ENCODE peak calls at places on chromosomes 3 and 15, in seven cellular contexts. D is Peyer's patch, E is colonic mucosa, R is upper lobe of right lung, M is ovary, O is left ventricle myocardium inferior, J is stomach. U is an unnamed sample.

GRCh38 chr3:138724433-138724832 is 110.3 kb downstream of the PIK3CB start:
- DNase-seq in E (no peak), O (no peak), M (no peak), J (no peak), R (no peak), D (no peak), U (no peak)

GRCh38 chr3:41182504-41183059 is 16.7 kb upstream of the CTNNB1 start:
- DNase-seq in R (no peak), E (no peak), D (no peak), J (no peak), O (no peak), M (no peak), U (no peak)

GRCh38 chr3:139537325-139537724 is 2.2 kb downstream of the RBP1 start:
- DNase-seq in J (no peak), D (no peak), E (no peak), R (no peak), M (no peak), O (no peak), U (no peak)

GRCh38 chr3:71442648-71443047 is 140.9 kb downstream of the FOXP1 start:
- DNase-seq in D (peak), M (no peak), E (no peak), R (no peak), J (no peak), O (no peak), U (no peak)

GRCh38 chr3:110027446-110027845 is 690.1 kb upstream of the DPPA4 start:
- DNase-seq in J (no peak), O (no peak), E (no peak), M (no peak), R (no peak), D (no peak), U (no peak)

GRCh38 chr15:42137461-42138261 is 18.8 kb downstream of the PLA2G4F start:
- DNase-seq in E (peak), D (peak), O (no peak), J (peak), M (no peak), R (peak), U (peak)

GRCh38 chr3:66797916-66798560 is 200.1 kb upstream of the KBTBD8 start:
- DNase-seq in O (peak), M (no peak), D (peak), R (peak), E (peak), J (peak), U (no peak)

GRCh38 chr15:53305101-53305500 is 454.4 kb downstream of the WDR72 start:
- DNase-seq in D (no peak), J (no peak), R (no peak), M (no peak), E (no peak), O (no peak), U (no peak)

GRCh38 chr15:100082761-100083402 is 258.9 kb downstream of the ADAMTS17 start:
- DNase-seq in R (no peak), M (no peak), O (no peak), J (no peak), D (no peak), E (no peak), U (peak)

GRCh38 chr3:83230841-83231240 is 1469.4 kb upstream of the GBE1 start:
- DNase-seq in J (no peak), O (no peak), M (no peak), R (no peak), E (no peak), D (no peak), U (no peak)

GRCh38 chr3:51994530-51994929 is 1.2 kb downstream of the RPL29 start:
- DNase-seq in J (no peak), O (no peak), M (no peak), E (no peak), D (no peak), R (no peak), U (no peak)

GRCh38 chr15:77057072-77057471 is 13.8 kb downstream of the TSPAN3 start:
- DNase-seq in O (no peak), J (no peak), D (no peak), R (no peak), M (no peak), E (no peak), U (no peak)

GRCh38 chr3:58356054-58356453 is 23.4 kb downstream of the PXK start:
- DNase-seq in R (no peak), O (no peak), E (no peak), D (peak), J (no peak), M (no peak), U (no peak)

GRCh38 chr3:150077107-150077506 is 106.4 kb upstream of the PFN2 start:
- DNase-seq in M (no peak), O (no peak), R (no peak), E (no peak), J (no peak), D (no peak), U (no peak)

GRCh38 chr3:46935989-46936620 is 40.4 kb downstream of the CCDC12 start:
- DNase-seq in O (no peak), E (no peak), M (no peak), R (no peak), J (no peak), D (no peak), U (peak)

GRCh38 chr3:128080323-128080898 is 28.2 kb downstream of the SEC61A1 start:
- DNase-seq in R (no peak), O (no peak), J (no peak), M (no peak), D (no peak), E (no peak), U (no peak)

GRCh38 chr15:72865486-72865885 is 81.9 kb upstream of the ADPGK start:
- DNase-seq in M (no peak), E (no peak), O (no peak), R (no peak), J (no peak), D (peak), U (no peak)

GRCh38 chr3:139677341-139678155 is at the start of gene NMNAT3:
- DNase-seq in O (peak), M (peak), E (peak), R (peak), J (peak), D (peak), U (peak)

GRCh38 chr3:14524920-14525660 is 15.1 kb downstream of the GRIP2 start:
- DNase-seq in E (no peak), D (no peak), R (peak), J (no peak), O (no peak), M (peak), U (no peak)

GRCh38 chr15:44207643-44208042 is 12.6 kb upstream of the FRMD5 start:
- DNase-seq in D (no peak), R (no peak), J (no peak), O (no peak), E (no peak), M (no peak), U (no peak)

GRCh38 chr3:167814441-167814951 is 79.0 kb downstream of the SERPINI1 start:
- DNase-seq in D (no peak), M (no peak), E (no peak), R (no peak), O (no peak), J (peak), U (peak)

GRCh38 chr15:68802373-68802772 is 18.3 kb downstream of the ANP32A start:
- DNase-seq in D (no peak), E (no peak), M (no peak), O (no peak), R (no peak), J (no peak), U (no peak)

GRCh38 chr15:53808058-53808703 is 48.7 kb upstream of the WDR72 start:
- DNase-seq in J (no peak), D (no peak), O (no peak), E (no peak), M (no peak), R (no peak), U (no peak)

GRCh38 chr15:100226107-100226506 is 115.7 kb downstream of the ADAMTS17 start:
- DNase-seq in M (no peak), R (no peak), J (no peak), D (no peak), E (no peak), O (no peak), U (no peak)

GRCh38 chr3:105523496-105523895 is 156.8 kb downstream of the ALCAM start:
- DNase-seq in D (no peak), J (no peak), E (no peak), R (no peak), M (no peak), O (no peak), U (no peak)

GRCh38 chr3:197951392-197951990 is 1.5 kb downstream of the RPL35A start:
- DNase-seq in R (no peak), E (no peak), M (no peak), D (no peak), J (no peak), O (no peak), U (no peak)

GRCh38 chr3:195020921-195021320 is 250.0 kb downstream of the XXYLT1 start:
- DNase-seq in O (no peak), M (no peak), E (no peak), R (peak), D (peak), J (no peak), U (no peak)

GRCh38 chr15:82944840-82945239 is 7.7 kb downstream of the HOMER2 start:
- DNase-seq in R (no peak), D (no peak), E (no peak), O (no peak), M (no peak), J (no peak), U (no peak)

GRCh38 chr3:64445318-64446300 is 220.3 kb upstream of the PRICKLE2 start:
- DNase-seq in D (no peak), E (peak), M (peak), O (no peak), J (peak), R (peak), U (peak)

GRCh38 chr3:16182183-16182582 is 7.7 kb downstream of the GALNT15 start:
- DNase-seq in M (no peak), D (no peak), O (no peak), J (no peak), R (no peak), E (no peak), U (no peak)

GRCh38 chr3:37907906-37908305 is 46.2 kb downstream of the CTDSPL start:
- DNase-seq in R (no peak), J (no peak), D (no peak), E (no peak), O (no peak), M (no peak), U (no peak)

GRCh38 chr3:48405343-48405881 is 24.5 kb downstream of the PLXNB1 start:
- DNase-seq in O (no peak), J (peak), M (peak), R (no peak), E (no peak), D (peak), U (peak)

DNA sequence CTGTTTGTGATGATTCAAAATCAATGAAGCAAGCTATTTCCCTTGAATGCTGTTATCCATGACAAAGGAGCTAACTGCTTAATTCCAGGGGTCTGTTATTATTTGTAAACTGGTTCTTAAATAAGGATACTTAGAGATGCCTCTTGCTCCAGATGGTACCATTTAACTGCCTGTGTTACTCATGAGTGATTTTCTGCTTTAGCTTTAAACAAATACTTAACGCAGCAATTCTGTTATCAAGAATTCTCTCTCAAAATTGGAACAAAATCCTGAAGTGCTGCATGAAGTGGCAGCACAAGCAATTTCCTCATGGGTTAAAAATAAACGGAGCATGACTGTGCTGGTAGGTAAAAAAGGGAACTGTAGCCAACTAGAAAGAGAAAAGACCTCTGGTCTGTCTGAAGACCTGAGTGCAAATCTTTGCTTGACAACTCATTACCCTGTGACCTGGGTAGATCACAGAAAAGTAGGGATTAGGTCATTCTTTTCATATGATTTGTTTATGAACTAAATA is 62.5 kb upstream of the GBE1 start:
- DNase-seq in R (no peak), M (no peak), E (no peak), O (no peak), D (no peak), J (no peak), U (no peak)
- H3K4me3 ChIP-seq in R (no peak), M (no peak), E (no peak), O (no peak), D (no peak), J (no peak), U (no peak)

GRCh38 chr15:45664451-45664850 is 29.6 kb downstream of the SQOR start:
- DNase-seq in D (no peak), J (no peak), R (no peak), E (no peak), M (no peak), O (no peak), U (no peak)
- H3K27ac ChIP-seq in D (no peak), J (no peak), R (no peak), E (no peak), M (no peak), O (no peak), U (no peak)

GRCh38 chr3:65595997-65596300 is 442.8 kb downstream of the MAGI1 start:
- DNase-seq in O (no peak), M (no peak), J (no peak), E (no peak), D (no peak), R (no peak), U (no peak)
- H3K4me3 ChIP-seq in O (no peak), M (no peak), J (no peak), E (no peak), D (no peak), R (no peak), U (no peak)

DNA sequence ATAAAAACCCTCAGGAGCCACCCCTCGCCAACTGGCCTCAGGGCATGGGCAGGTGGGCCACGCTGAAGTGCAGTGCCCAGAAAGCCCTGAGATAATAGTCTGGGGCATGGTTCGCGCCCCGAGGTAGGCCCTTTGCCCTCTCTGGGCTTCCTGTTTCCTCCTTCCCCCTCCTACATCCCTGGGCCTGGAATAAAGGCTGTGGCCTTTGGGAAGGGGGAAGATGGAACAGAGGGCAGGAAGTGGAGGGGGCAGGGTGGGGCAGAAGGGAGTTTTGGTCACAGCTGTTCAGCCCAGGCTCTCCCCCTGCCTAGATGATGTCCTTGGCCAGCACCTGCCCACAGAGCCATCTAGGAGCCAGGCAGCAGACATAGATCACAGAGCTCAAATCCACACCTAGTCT is 11.3 kb downstream of the CSRNP1 start:
- DNase-seq in E (peak), D (peak), M (no peak), J (peak), R (no peak), O (no peak), U (peak)
- H3K27ac ChIP-seq in E (peak), D (peak), M (no peak), J (peak), R (peak), O (peak), U (peak)

GRCh38 chr15:50864876-50865275 is 43.6 kb upstream of the AP4E1 start:
- DNase-seq in J (no peak), D (no peak), O (no peak), R (no peak), E (no peak), M (no peak), U (no peak)
- H3K4me3 ChIP-seq in J (no peak), D (no peak), O (no peak), R (no peak), E (no peak), M (no peak), U (no peak)

DNA sequence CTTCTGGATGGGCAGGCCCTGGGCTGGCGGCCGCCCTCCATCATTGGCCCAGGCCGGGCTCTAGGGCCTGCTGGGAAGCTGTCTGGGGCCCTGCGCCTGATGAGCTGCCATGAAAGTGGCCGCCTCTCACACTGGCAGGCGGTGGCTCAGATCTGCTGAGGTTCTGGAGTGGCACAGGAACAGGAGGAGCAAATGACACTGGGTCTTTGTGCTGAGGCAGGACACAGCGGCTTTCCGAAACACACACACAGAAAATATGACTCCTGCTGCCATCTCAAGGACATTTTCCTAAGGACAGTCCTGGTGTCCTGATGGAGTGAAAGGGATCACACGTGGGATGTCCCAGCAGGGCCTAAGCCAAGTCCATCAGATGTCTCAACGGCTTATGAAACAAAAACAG is 103.5 kb downstream of the NUP210 start:
- DNase-seq in E (no peak), M (no peak), O (no peak), J (no peak), R (no peak), D (no peak), U (no peak)
- H3K27ac ChIP-seq in E (no peak), M (no peak), O (no peak), J (no peak), R (no peak), D (no peak), U (no peak)

DNA sequence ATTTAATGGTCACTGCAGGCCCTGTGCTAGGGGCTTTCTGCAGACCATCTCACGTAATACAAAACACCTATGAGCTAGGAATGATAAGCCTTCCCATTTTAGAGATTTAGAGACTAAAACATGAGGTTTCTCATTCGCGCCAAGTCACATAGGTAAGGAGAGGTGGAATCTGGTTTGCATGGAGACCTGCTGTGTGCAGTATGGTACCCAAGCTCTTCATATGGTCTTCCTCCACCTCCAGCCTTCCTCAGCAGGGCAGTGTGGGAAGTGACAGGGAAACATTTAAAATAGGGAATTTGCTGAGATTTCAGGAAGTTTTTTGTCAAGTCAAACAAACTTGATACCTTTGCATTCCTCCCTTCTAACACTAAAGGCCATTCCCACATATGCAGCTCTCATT is 337.6 kb downstream of the IL20RB start:
- DNase-seq in E (no peak), M (no peak), J (no peak), R (no peak), D (no peak), O (no peak), U (no peak)
- H3K4me3 ChIP-seq in E (no peak), M (no peak), J (no peak), R (no peak), D (no peak), O (no peak), U (no peak)

DNA sequence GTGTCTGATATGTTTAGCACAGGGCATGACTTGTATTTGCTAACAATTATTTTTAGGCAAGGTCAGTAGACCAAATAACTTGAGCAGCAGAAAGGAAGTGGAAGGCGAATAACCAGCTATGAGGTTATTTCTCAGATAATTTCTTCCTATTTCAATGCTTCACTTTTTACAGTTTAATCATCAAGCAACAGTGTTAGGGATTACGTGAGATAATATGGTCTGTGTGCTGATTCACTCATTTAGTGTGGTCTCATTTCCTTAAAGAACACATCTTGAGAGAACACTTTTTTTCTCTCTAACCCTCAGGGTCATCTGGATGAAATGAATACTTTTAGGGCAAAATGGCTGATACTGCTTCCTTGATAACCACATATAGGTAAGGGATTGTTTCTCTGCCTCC is 126.0 kb upstream of the CCNL1 start:
- DNase-seq in M (no peak), R (no peak), D (no peak), J (no peak), O (no peak), E (no peak), U (no peak)
- H3K27ac ChIP-seq in M (no peak), R (no peak), D (no peak), J (no peak), O (no peak), E (no peak), U (no peak)